ENCODE peak calls at places on chromosomes 6 and 20, in four cellular contexts. M is HCT116, W is K562, S is HepG2. V is an unnamed sample.

GRCh38 chr20:35334511-35335101 is 42.4 kb upstream of the FAM83C start:
- DNase-seq in M (no peak), W (no peak), S (no peak), V (no peak)

GRCh38 chr6:129105035-129105434 is 222.1 kb downstream of the LAMA2 start:
- DNase-seq in M (no peak), W (no peak), S (no peak), V (no peak)

GRCh38 chr6:41531016-41531415 is 15.2 kb upstream of the FOXP4 start:
- DNase-seq in M (no peak), W (no peak), S (no peak), V (no peak)

GRCh38 chr6:9710574-9710973 is 704.3 kb downstream of the TFAP2A start:
- DNase-seq in M (no peak), W (no peak), S (no peak), V (no peak)

GRCh38 chr6:152458648-152459047 is 178.5 kb downstream of the SYNE1 start:
- DNase-seq in M (no peak), W (no peak), S (no peak), V (no peak)

GRCh38 chr20:14526891-14527290 is 189.5 kb upstream of the FLRT3 start:
- DNase-seq in M (no peak), W (no peak), S (no peak), V (no peak)

GRCh38 chr6:5464096-5464885 is 203.0 kb downstream of the FARS2 start:
- DNase-seq in M (no peak), W (no peak), S (no peak), V (no peak)

GRCh38 chr6:7646394-7646793 is 56.4 kb downstream of the SNRNP48 start:
- DNase-seq in M (no peak), W (no peak), S (no peak), V (no peak)

GRCh38 chr6:146183831-146184230 is 155.0 kb downstream of the GRM1 start:
- DNase-seq in M (no peak), W (no peak), S (no peak), V (no peak)

GRCh38 chr6:456358-456857 is 64.9 kb downstream of the IRF4 start:
- DNase-seq in M (no peak), W (no peak), S (no peak), V (no peak)

GRCh38 chr20:58482416-58482815 is 32.8 kb downstream of the APCDD1L start:
- DNase-seq in M (no peak), W (peak), S (no peak), V (no peak)

GRCh38 chr6:135179920-135180457 is 1.1 kb upstream of the MYB start:
- DNase-seq in M (no peak), W (no peak), S (no peak), V (no peak)

GRCh38 chr6:108526739-108527174 is 34.0 kb upstream of the FOXO3 start:
- DNase-seq in M (no peak), W (peak), S (peak), V (peak)

GRCh38 chr6:75196051-75196743 is 9.7 kb downstream of the COL12A1 start:
- DNase-seq in M (no peak), W (no peak), S (no peak), V (no peak)

GRCh38 chr6:15744824-15745402 is 82.1 kb upstream of the DTNBP1 start:
- DNase-seq in M (no peak), W (no peak), S (no peak), V (no peak)

GRCh38 chr6:129882510-129883023 is 21.5 kb upstream of the TMEM244 start:
- DNase-seq in M (no peak), W (no peak), S (no peak), V (no peak)

GRCh38 chr20:24892522-24892921 is 56.5 kb upstream of the CST7 start:
- DNase-seq in M (no peak), W (no peak), S (no peak), V (no peak)

GRCh38 chr6:38432479-38432878 is 207.2 kb downstream of the BTBD9 start:
- DNase-seq in M (no peak), W (no peak), S (no peak), V (no peak)
- TF ChIP-seq SIN3A in M (no peak), W (no peak), S (no peak), V (no peak)

GRCh38 chr6:33607784-33608161 is 13.3 kb upstream of the ITPR3 start:
- DNase-seq in M (peak), W (no peak), S (peak), V (no peak)
- TF ChIP-seq TCF7L2 in M (no peak), W (no peak), S (no peak), V (no peak)

GRCh38 chr20:46009847-46010246 is 1.1 kb downstream of the MMP9 start:
- DNase-seq in M (no peak), W (no peak), S (no peak), V (no peak)

GRCh38 chr20:46007671-46008070 is 1.0 kb upstream of the MMP9 start:
- DNase-seq in M (no peak), W (no peak), S (no peak), V (no peak)

GRCh38 chr20:46012926-46013825 is 4.5 kb downstream of the MMP9 start:
- DNase-seq in M (no peak), W (no peak), S (no peak), V (no peak)

GRCh38 chr20:46011631-46012482 is 3.1 kb downstream of the MMP9 start:
- DNase-seq in M (peak), W (peak), S (peak), V (no peak)

GRCh38 chr20:46010491-46011405 is 2.0 kb downstream of the MMP9 start:
- DNase-seq in M (no peak), W (no peak), S (no peak), V (no peak)
- TF ChIP-seq SIN3A in M (no peak), W (no peak), S (no peak), V (no peak)

DNA sequence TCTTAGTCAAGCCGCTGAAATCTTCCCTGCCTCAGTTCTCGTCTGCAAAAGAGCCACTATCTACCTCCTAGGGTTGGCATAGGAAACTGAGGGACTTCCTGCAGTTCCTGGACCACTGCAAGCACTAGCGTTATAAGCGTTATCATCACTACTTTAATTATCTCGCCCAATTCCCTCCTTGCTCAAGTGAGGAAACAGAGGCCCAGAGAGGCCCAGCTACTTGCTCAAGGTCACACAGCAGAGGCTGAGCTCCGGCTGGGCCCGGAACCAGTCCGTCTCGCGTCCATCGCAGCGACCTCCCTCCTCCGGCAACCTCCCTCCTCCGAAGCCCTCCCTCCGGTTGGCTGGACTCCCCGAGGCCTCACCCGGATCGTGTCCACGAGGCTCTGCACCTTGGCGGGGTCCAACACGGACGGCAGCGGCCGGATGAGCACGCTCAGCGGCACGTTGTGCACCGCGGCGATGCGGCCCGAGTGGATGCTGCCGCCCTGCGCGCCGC is 340 bp downstream of the SRXN1 start:
- DNase-seq in M (no peak), W (no peak), S (no peak), V (no peak)
- TF ChIP-seq TCF7L2 in M (no peak), W (no peak), S (no peak), V (no peak)

GRCh38 chr6:87815449-87815848 is 113.4 kb upstream of the AKIRIN2 start:
- DNase-seq in M (no peak), W (no peak), S (no peak), V (no peak)
- TF ChIP-seq SIN3A in M (no peak), W (no peak), S (no peak), V (no peak)

DNA sequence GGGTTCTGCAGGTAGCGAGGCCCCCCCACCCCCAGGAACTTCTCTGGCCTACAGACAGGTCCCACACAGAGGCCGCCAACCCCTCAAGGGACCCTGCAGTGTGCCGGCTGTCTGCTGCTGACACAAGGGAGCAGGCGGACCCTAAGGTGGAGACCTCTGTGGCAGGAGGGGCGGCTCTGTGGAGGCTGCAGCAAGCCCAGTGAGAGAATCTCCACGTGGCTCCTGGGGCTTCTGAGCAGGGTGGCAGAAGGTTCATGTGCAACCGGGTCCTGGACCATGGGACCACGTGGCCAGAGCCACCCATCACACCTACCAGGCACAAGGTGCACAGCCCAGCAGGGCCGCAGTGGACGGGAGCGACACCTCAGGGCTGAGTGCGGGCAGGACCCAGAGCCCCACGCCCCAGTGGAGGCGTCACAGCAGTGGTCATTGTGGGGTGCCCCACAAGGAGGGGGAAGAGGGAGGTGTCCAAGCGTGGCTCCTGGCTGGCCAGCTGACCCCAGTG is 4.3 kb downstream of the ARFRP1 start:
- DNase-seq in M (no peak), W (peak), S (no peak), V (no peak)
- TF ChIP-seq TCF7L2 in M (no peak), W (no peak), S (no peak), V (no peak)

GRCh38 chr20:12528591-12529041 is 480.2 kb upstream of the SPTLC3 start:
- DNase-seq in M (no peak), W (no peak), S (no peak), V (no peak)
- TF ChIP-seq SIN3A in M (no peak), W (no peak), S (no peak), V (no peak)

DNA sequence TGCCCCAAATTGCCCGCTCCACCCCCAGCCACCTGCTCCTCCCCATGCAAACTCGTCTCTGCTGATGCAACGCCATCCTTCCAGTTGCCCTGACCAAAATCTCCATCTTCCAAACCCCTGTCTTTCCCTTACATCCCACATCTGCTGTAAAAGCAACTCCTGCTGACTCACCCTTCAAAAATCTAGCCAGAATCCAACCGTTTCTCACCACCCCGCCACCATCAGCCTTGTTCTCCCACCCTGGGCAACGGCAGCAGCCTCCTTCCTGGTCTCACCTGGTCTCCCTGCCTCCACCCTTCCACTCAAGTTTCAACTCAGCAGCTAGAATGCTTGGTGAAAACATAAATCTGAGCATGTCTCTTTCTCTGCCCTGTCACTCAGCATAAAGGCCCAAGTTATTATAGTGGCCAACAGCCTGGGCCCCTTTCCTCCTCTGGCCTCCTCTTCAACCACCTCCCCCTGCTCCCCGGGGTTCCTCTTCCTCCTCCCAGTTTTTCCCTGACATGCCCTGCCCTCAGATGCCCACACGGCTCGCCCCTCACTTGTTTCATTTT is 7.2 kb upstream of the SYNJ2 start:
- DNase-seq in M (no peak), W (no peak), S (no peak), V (no peak)
- TF ChIP-seq TCF7L2 in M (no peak), W (no peak), S (no peak), V (no peak)